ENCODE peak calls at places on chromosome 12, in six cellular contexts. One of them, this sample, is unnamed.

GRCh38 chr12:26833692-26834168 is 736 bp upstream of the ITPR2 start:
- DNase-seq in GM12878: no peak
- DNase-seq in HepG2: no peak
- DNase-seq in GM23338: peak; percentile 88
- DNase-seq in K562: peak; percentile 19
- DNase-seq in H1: peak; percentile 61
- DNase-seq in this sample: peak; percentile 69

GRCh38 chr12:68733661-68734071 is 12.3 kb upstream of the SLC35E3 start:
- DNase-seq in GM23338: no peak
- DNase-seq in HepG2: no peak
- DNase-seq in H1: no peak
- DNase-seq in K562: no peak
- DNase-seq in GM12878: no peak
- DNase-seq in this sample: no peak

GRCh38 chr12:32558941-32559340 is 120.2 kb upstream of the DNM1L start:
- DNase-seq in H1: no peak
- DNase-seq in GM23338: no peak
- DNase-seq in GM12878: peak; percentile 66
- DNase-seq in HepG2: no peak
- DNase-seq in K562: no peak
- DNase-seq in this sample: no peak

GRCh38 chr12:29782821-29783772 is 645 bp downstream of the TMTC1 start:
- DNase-seq in GM12878: no peak
- DNase-seq in H1: peak; percentile 78
- DNase-seq in GM23338: peak; percentile 65
- DNase-seq in HepG2: no peak
- DNase-seq in K562: no peak
- DNase-seq in this sample: peak; percentile 61

GRCh38 chr12:67893003-67893402 is 96.2 kb upstream of the IFNG-AS1 start:
- DNase-seq in GM12878: no peak
- DNase-seq in HepG2: no peak
- DNase-seq in K562: no peak
- DNase-seq in GM23338: no peak
- DNase-seq in H1: no peak
- DNase-seq in this sample: no peak

GRCh38 chr12:24404086-24404815 is 454.8 kb upstream of the SOX5 start:
- DNase-seq in HepG2: peak; percentile 2
- DNase-seq in GM12878: no peak
- DNase-seq in K562: no peak
- DNase-seq in GM23338: no peak
- DNase-seq in H1: no peak
- DNase-seq in this sample: no peak

GRCh38 chr12:25866586-25867378 is 91.7 kb upstream of the RASSF8 start:
- DNase-seq in K562: no peak
- DNase-seq in GM23338: no peak
- DNase-seq in H1: no peak
- DNase-seq in HepG2: no peak
- DNase-seq in GM12878: no peak
- DNase-seq in this sample: no peak

GRCh38 chr12:120903382-120903817 is 758 bp downstream of the SPPL3 start:
- DNase-seq in K562: peak; percentile 51
- DNase-seq in HepG2: peak; percentile 39
- DNase-seq in GM12878: peak; percentile 48
- DNase-seq in GM23338: peak; percentile 41
- DNase-seq in H1: peak; percentile 63
- DNase-seq in this sample: peak; percentile 35

GRCh38 chr12:61654698-61655097 is 605.5 kb upstream of the USP15 start:
- DNase-seq in K562: no peak
- DNase-seq in H1: no peak
- DNase-seq in GM23338: no peak
- DNase-seq in GM12878: no peak
- DNase-seq in HepG2: peak; percentile 7
- DNase-seq in this sample: no peak

GRCh38 chr12:98224584-98225221 is 290.7 kb upstream of the TMPO start:
- DNase-seq in HepG2: no peak
- DNase-seq in GM23338: no peak
- DNase-seq in K562: no peak
- DNase-seq in H1: no peak
- DNase-seq in GM12878: peak; percentile 52
- DNase-seq in this sample: no peak

GRCh38 chr12:111398530-111398929 is 7.2 kb upstream of the SH2B3 start:
- DNase-seq in GM23338: no peak
- DNase-seq in K562: peak; percentile 10
- DNase-seq in GM12878: no peak
- DNase-seq in H1: no peak
- DNase-seq in HepG2: no peak
- DNase-seq in this sample: no peak

GRCh38 chr12:42810006-42810405 is 220.5 kb upstream of the PRICKLE1 start:
- DNase-seq in GM12878: no peak
- DNase-seq in HepG2: no peak
- DNase-seq in H1: no peak
- DNase-seq in K562: no peak
- DNase-seq in GM23338: no peak
- DNase-seq in this sample: no peak

GRCh38 chr12:52390739-52391617 is 5.5 kb upstream of the KRT84 start:
- DNase-seq in K562: peak; percentile 29
- DNase-seq in HepG2: peak; percentile 10
- DNase-seq in H1: peak; percentile 66
- DNase-seq in GM12878: no peak
- DNase-seq in GM23338: peak; percentile 73
- DNase-seq in this sample: peak; percentile 70

GRCh38 chr12:114405449-114406271 is at the start of gene TBX5:
- DNase-seq in GM23338: peak; percentile 65
- DNase-seq in K562: no peak
- DNase-seq in GM12878: no peak
- DNase-seq in HepG2: no peak
- DNase-seq in H1: no peak
- DNase-seq in this sample: peak; percentile 57

GRCh38 chr12:15664491-15664890 is 124.7 kb downstream of the EPS8 start:
- DNase-seq in GM12878: no peak
- DNase-seq in K562: no peak
- DNase-seq in GM23338: no peak
- DNase-seq in H1: no peak
- DNase-seq in HepG2: no peak
- DNase-seq in this sample: no peak

GRCh38 chr12:119911147-119911546 is 34.0 kb upstream of the CIT start:
- DNase-seq in K562: no peak
- DNase-seq in H1: no peak
- DNase-seq in GM12878: no peak
- DNase-seq in HepG2: no peak
- DNase-seq in GM23338: no peak
- DNase-seq in this sample: no peak

GRCh38 chr12:105948331-105948730 is 190.4 kb downstream of the NUAK1 start:
- DNase-seq in H1: no peak
- DNase-seq in GM12878: no peak
- DNase-seq in K562: no peak
- DNase-seq in HepG2: no peak
- DNase-seq in GM23338: no peak
- DNase-seq in this sample: no peak

GRCh38 chr12:105944628-105945027 is 194.1 kb downstream of the NUAK1 start:
- DNase-seq in GM23338: no peak
- DNase-seq in GM12878: no peak
- DNase-seq in HepG2: no peak
- DNase-seq in K562: no peak
- DNase-seq in H1: no peak
- DNase-seq in this sample: no peak

GRCh38 chr12:105946541-105946940 is 192.2 kb downstream of the NUAK1 start:
- DNase-seq in GM23338: no peak
- DNase-seq in HepG2: no peak
- DNase-seq in K562: peak; percentile 59
- DNase-seq in GM12878: no peak
- DNase-seq in H1: no peak
- DNase-seq in this sample: no peak

GRCh38 chr12:105947906-105948305 is 190.8 kb downstream of the NUAK1 start:
- DNase-seq in H1: no peak
- DNase-seq in GM12878: no peak
- DNase-seq in K562: no peak
- DNase-seq in GM23338: no peak
- DNase-seq in HepG2: no peak
- DNase-seq in this sample: no peak

DNA sequence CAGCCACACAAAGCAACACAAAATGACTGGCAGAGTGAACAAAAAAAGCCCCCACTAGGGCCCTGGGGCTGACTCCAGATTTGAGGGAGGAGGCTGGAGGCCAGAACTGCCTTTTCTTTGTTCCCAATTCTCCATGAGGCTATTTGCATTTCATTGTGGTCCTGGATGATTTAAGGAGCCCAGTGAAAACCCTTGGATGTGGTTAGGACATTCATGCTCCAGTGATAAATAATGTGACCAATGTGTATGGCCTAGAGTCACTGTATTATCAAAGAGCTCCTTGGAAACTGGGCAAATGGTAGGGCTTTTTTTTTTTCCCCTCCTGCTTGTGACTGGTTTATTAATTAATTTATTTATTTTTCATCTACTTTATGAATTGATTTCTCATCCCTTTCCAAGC is 192.8 kb downstream of the NUAK1 start:
- DNase-seq in K562: no peak
- DNase-seq in HepG2: no peak
- DNase-seq in GM12878: no peak
- DNase-seq in GM23338: no peak
- DNase-seq in H1: no peak
- DNase-seq in this sample: no peak
- TF ChIP-seq CREB1 in K562: no peak
- TF ChIP-seq CREB1 in HepG2: no peak
- TF ChIP-seq CREB1 in GM12878: no peak
- TF ChIP-seq CREB1 in GM23338: no peak
- TF ChIP-seq CREB1 in H1: no peak
- TF ChIP-seq CREB1 in this sample: no peak

GRCh38 chr12:116765271-116765670 is 27.2 kb downstream of the RNFT2 start:
- DNase-seq in HepG2: no peak
- DNase-seq in K562: no peak
- DNase-seq in GM12878: no peak
- DNase-seq in GM23338: no peak
- DNase-seq in H1: no peak
- DNase-seq in this sample: no peak

GRCh38 chr12:116761499-116761898 is 23.4 kb downstream of the RNFT2 start:
- DNase-seq in GM23338: no peak
- DNase-seq in HepG2: no peak
- DNase-seq in GM12878: no peak
- DNase-seq in K562: no peak
- DNase-seq in H1: no peak
- DNase-seq in this sample: no peak

GRCh38 chr12:116760621-116761020 is 22.5 kb downstream of the RNFT2 start:
- DNase-seq in GM12878: no peak
- DNase-seq in K562: no peak
- DNase-seq in GM23338: no peak
- DNase-seq in H1: no peak
- DNase-seq in HepG2: no peak
- DNase-seq in this sample: no peak

DNA sequence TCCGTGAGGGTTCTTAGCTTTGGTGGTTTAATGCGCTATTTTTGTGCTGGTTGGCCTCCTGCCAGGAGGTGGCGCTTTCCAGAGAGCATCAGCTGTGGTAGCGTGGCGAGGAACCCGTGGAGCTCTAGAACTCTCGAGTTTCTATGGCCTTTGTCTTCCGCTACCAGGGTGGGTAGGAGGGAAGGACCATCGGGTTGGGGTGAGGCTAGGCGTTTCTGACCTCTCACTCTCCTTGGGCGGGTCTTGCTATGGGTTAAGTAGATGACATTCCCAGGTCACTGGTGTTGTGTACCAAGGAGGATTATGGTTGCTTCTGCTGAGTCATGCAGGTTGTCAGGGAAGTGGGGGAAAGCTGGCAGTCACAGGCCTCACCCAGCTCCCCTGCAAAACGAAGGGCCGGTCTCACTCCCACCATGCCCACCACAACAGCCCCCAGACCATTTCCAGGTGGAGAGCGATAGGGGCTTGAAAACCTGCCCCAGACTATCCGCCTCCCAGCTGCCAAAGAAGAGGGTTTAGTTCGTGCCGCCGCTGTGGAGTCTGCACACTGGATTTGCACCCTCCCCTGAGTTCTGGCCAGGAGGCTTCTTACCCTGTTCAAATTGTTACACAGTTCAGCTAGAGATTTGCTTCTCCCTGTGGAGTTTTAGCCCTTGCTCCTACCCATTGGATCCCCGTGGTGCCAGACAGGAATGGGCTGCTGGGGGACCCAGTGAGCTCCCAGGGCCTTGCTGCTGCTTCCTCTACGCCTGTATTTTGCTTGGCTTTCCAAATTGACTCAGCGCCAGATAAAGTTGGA is 21.9 kb downstream of the RNFT2 start:
- DNase-seq in GM23338: peak; percentile 80
- DNase-seq in GM12878: no peak
- DNase-seq in H1: peak; percentile 85
- DNase-seq in HepG2: no peak
- DNase-seq in K562: peak; percentile 81
- DNase-seq in this sample: peak; percentile 77
- TF ChIP-seq CTCF in GM23338: peak; percentile 78
- TF ChIP-seq CTCF in GM12878: no peak
- TF ChIP-seq CTCF in H1: peak; percentile 69
- TF ChIP-seq CTCF in HepG2: peak; percentile 37
- TF ChIP-seq CTCF in K562: peak; percentile 60
- TF ChIP-seq CTCF in this sample: no peak

GRCh38 chr12:109582636-109583035 is 9.0 kb downstream of the MVK start:
- DNase-seq in HepG2: peak; percentile 39
- DNase-seq in GM23338: peak; percentile 49
- DNase-seq in GM12878: no peak
- DNase-seq in H1: no peak
- DNase-seq in K562: no peak
- DNase-seq in this sample: peak; percentile 45
- TF ChIP-seq CREB1 in HepG2: no peak
- TF ChIP-seq CREB1 in GM23338: no peak
- TF ChIP-seq CREB1 in GM12878: no peak
- TF ChIP-seq CREB1 in H1: no peak
- TF ChIP-seq CREB1 in K562: no peak
- TF ChIP-seq CREB1 in this sample: no peak

DNA sequence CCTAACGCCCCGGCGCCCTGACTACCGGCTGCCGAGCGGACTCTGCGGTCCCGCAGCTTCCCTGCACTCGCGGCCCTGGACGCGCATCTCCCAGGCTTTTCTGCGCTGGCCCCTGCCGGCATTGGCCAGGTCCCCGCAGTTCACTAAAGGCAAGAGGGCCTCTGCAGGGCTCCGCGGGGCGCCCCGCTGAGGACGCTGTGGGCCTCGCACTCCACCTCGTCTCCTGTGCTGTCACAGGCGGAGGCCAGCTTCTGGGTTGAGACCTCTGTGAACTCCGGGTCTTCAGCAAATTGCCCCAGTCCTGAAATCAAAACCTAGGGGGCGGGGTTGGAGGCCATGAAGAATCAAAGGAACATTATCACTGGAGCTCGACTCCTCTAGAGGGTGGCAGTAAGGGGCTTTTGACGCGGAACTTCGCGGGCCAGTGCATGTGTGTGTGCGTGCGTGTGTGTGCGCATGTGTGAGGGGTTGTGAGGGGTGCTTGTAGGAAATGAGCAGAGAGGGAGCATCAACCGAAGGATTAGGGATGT is 68.5 kb upstream of the CAPRIN2 start:
- DNase-seq in GM23338: peak; percentile 72
- DNase-seq in HepG2: no peak
- DNase-seq in K562: no peak
- DNase-seq in H1: no peak
- DNase-seq in GM12878: no peak
- DNase-seq in this sample: peak; percentile 59
- TF ChIP-seq CTCF in GM23338: peak; percentile 3
- TF ChIP-seq CTCF in HepG2: no peak
- TF ChIP-seq CTCF in K562: no peak
- TF ChIP-seq CTCF in H1: no peak
- TF ChIP-seq CTCF in GM12878: peak; percentile 10
- TF ChIP-seq CTCF in this sample: no peak